ENCODE peak calls at places on chromosomes 7 and 10, in five cellular contexts. G is spleen, M is HL-60, A is Panc1, N is bronchial epithelial cell. O is an unnamed sample.

GRCh38 chr7:19410096-19410495 is 264.9 kb upstream of the FERD3L start:
- DNase-seq in M (no peak), N (no peak), A (no peak), G (no peak), O (no peak)

GRCh38 chr7:26865094-26865388 is 651 bp upstream of the SKAP2 start:
- DNase-seq in A (no peak), G (peak), N (no peak), M (peak), O (no peak)

GRCh38 chr7:155791836-155792235 is 20.4 kb downstream of the SHH start:
- DNase-seq in A (no peak), M (no peak), N (no peak), G (no peak), O (no peak)

GRCh38 chr10:93746844-93747284 is 10.9 kb upstream of the LGI1 start:
- DNase-seq in N (peak), A (peak), M (no peak), G (no peak), O (peak)

GRCh38 chr10:77430530-77430929 is 207.1 kb downstream of the KCNMA1 start:
- DNase-seq in A (no peak), M (no peak), G (no peak), N (no peak), O (no peak)

GRCh38 chr7:64951250-64951848 is 39.5 kb downstream of the ZNF117 start:
- DNase-seq in G (no peak), N (peak), M (peak), A (peak), O (peak)

GRCh38 chr7:2445898-2446555 is 30.2 kb downstream of the GRIFIN start:
- DNase-seq in N (no peak), G (no peak), M (no peak), A (no peak), O (no peak)

GRCh38 chr10:56178210-56178609 is 182.8 kb downstream of the ZWINT start:
- DNase-seq in A (no peak), M (no peak), G (no peak), N (peak), O (no peak)

GRCh38 chr10:17226891-17227303 is 1.1 kb upstream of the VIM start:
- DNase-seq in A (no peak), N (no peak), G (peak), M (no peak), O (no peak)

GRCh38 chr7:29508608-29509007 is 55.0 kb upstream of the PRR15 start:
- DNase-seq in A (no peak), N (no peak), G (no peak), M (no peak), O (no peak)

GRCh38 chr10:84138478-84139125 is 707 bp upstream of the GHITM start:
- DNase-seq in G (peak), N (peak), M (no peak), A (peak), O (no peak)

GRCh38 chr10:132571565-132572544 is 34.3 kb downstream of the INPP5A start:
- DNase-seq in M (peak), A (peak), N (peak), G (no peak), O (peak)

GRCh38 chr7:5139998-5140397 is 50.0 kb upstream of the WIPI2 start:
- DNase-seq in M (no peak), G (no peak), N (peak), A (no peak), O (no peak)

GRCh38 chr7:50733552-50733951 is 49.1 kb downstream of the GRB10 start:
- DNase-seq in M (no peak), G (peak), N (peak), A (no peak), O (peak)

GRCh38 chr7:45567713-45568112 is 6.5 kb upstream of the ADCY1 start:
- DNase-seq in G (no peak), M (no peak), A (no peak), N (no peak), O (no peak)

GRCh38 chr7:22597845-22598244 is 97.9 kb upstream of the STEAP1B start:
- DNase-seq in A (peak), N (peak), M (no peak), G (no peak), O (no peak)

GRCh38 chr10:50421026-50421719 is 169.9 kb upstream of the ASAH2 start:
- DNase-seq in N (peak), A (peak), G (no peak), M (no peak), O (no peak)

GRCh38 chr10:90407116-90407515 is 450.7 kb downstream of the HTR7 start:
- DNase-seq in N (peak), M (no peak), A (no peak), G (no peak), O (no peak)

GRCh38 chr10:80684217-80684616 is 146.5 kb downstream of the SH2D4B start:
- DNase-seq in N (peak), G (no peak), M (peak), A (no peak), O (no peak)

GRCh38 chr10:76962851-76963250 is 674.8 kb downstream of the KCNMA1 start:
- DNase-seq in G (no peak), A (no peak), N (no peak), M (no peak), O (no peak)

GRCh38 chr10:68572151-68572550 is 12.0 kb downstream of the TET1 start:
- DNase-seq in M (no peak), N (no peak), G (no peak), A (no peak), O (no peak)

GRCh38 chr7:77199008-77199966 is at the start of gene FGL2:
- DNase-seq in N (peak), A (no peak), M (no peak), G (peak), O (no peak)

GRCh38 chr10:71966046-71967004 is 2.1 kb downstream of the CHST3 start:
- DNase-seq in G (no peak), M (no peak), N (peak), A (no peak), O (no peak)

GRCh38 chr10:93757136-93757535 is 600 bp upstream of the LGI1 start:
- DNase-seq in A (no peak), G (no peak), N (no peak), M (no peak), O (no peak)

GRCh38 chr7:41732279-41733062 is 29.6 kb upstream of the INHBA start:
- DNase-seq in M (no peak), G (peak), N (peak), A (no peak), O (no peak)

GRCh38 chr7:137948083-137948844 is 53.6 kb downstream of the CREB3L2 start:
- DNase-seq in N (no peak), G (no peak), A (no peak), M (no peak), O (no peak)

GRCh38 chr7:3682028-3682712 is 381.1 kb downstream of the SDK1 start:
- DNase-seq in A (no peak), N (no peak), M (no peak), G (no peak), O (no peak)

GRCh38 chr7:100130608-100131453 is 4.1 kb downstream of the MBLAC1 start:
- DNase-seq in N (peak), M (no peak), G (peak), A (no peak), O (no peak)

GRCh38 chr7:30594055-30594539 is 581 bp upstream of the GARS1 start:
- DNase-seq in M (peak), G (peak), A (no peak), N (peak), O (peak)

GRCh38 chr10:102775973-102776669 is 32.4 kb downstream of the WBP1L start:
- DNase-seq in N (peak), M (no peak), A (no peak), G (no peak), O (no peak)

GRCh38 chr10:63698815-63699205 is 177.6 kb downstream of the REEP3 start:
- DNase-seq in M (no peak), N (no peak), G (no peak), A (no peak), O (no peak)
- TF ChIP-seq CTCF in M (no peak), N (no peak), G (no peak), A (no peak), O (no peak)

GRCh38 chr10:128267581-128267980 is 141.4 kb upstream of the MKI67 start:
- DNase-seq in A (no peak), M (no peak), N (no peak), G (no peak), O (no peak)

GRCh38 chr10:128263891-128264688 is 137.9 kb upstream of the MKI67 start:
- DNase-seq in A (peak), N (peak), M (peak), G (no peak), O (no peak)

GRCh38 chr10:128265596-128265995 is 139.4 kb upstream of the MKI67 start:
- DNase-seq in A (no peak), N (no peak), M (no peak), G (no peak), O (no peak)

DNA sequence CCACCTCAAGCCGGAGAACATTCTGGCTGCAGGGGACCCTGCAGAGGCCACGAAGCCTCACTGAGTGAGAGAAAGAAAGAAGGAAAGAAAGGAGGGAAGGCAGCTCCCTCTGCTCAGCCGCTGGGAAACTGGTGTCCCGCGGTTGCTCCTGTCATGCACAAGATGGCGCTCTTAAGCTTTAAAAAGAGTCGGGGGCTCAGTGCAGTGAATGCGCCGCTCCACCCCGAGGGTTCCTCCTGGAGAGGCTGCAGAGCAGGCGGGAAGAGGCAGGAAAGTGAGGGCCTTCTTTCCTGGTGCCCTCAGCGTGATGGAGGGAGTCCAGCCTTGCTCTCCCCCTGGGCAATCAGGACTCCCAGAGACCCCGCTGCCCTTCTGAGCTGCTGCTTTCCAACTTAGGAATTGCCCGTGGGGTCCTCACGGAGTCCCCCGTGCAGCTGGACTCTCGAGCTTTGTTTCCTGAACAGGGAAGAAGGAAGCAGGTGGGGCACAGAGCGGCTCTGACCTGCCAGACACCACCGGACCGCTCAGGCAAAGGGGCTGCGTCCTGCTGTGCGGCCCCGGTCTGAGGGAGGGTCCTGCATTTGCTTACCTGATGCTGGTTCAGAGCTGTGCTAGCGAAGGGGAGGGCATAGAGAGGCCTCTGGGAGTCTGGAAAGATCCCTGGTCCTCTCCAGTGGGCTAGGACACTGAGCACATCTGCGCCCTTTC is 141.9 kb upstream of the MKI67 start:
- DNase-seq in M (no peak), A (no peak), N (no peak), G (no peak), O (no peak)
- TF ChIP-seq CTCF in M (peak), A (peak), N (peak), G (no peak), O (peak)

GRCh38 chr10:14878266-14879054 is at the start of gene SUV39H2:
- DNase-seq in N (peak), A (peak), M (peak), G (peak), O (peak)
- TF ChIP-seq CTCF in N (peak), A (no peak), M (no peak), G (no peak), O (no peak)

GRCh38 chr10:34762603-34763299 is 52.3 kb downstream of the PARD3 start:
- DNase-seq in M (no peak), N (no peak), G (no peak), A (no peak), O (no peak)
- TF ChIP-seq CTCF in M (no peak), N (no peak), G (no peak), A (no peak), O (peak)

GRCh38 chr7:128030999-128031681 is at the start of gene LRRC4:
- DNase-seq in A (no peak), N (peak), G (peak), M (no peak), O (no peak)
- TF ChIP-seq CTCF in A (no peak), N (peak), G (no peak), M (no peak), O (peak)

GRCh38 chr7:117375380-117375779 is 51.9 kb downstream of the ASZ1 start:
- DNase-seq in G (no peak), M (no peak), N (peak), A (no peak), O (no peak)

GRCh38 chr7:117372073-117372472 is 49.2 kb upstream of the WNT2 start:
- DNase-seq in M (no peak), A (no peak), G (no peak), N (no peak), O (no peak)
- TF ChIP-seq CTCF in M (no peak), A (no peak), G (no peak), N (no peak), O (no peak)

O was measured in epithelial cell of proximal tubule.